ENCODE peak calls at places on chromosomes 1 and 21, in eight cellular contexts. F, U, K, G, C, T, J and L are unnamed samples.

GRCh38 chr1:92619466-92620189 is 132.9 kb upstream of the GFI1 start:
- DNase-seq in F (no peak), U (no peak), K (no peak), G (no peak), C (no peak), T (no peak), J (no peak), L (no peak)

GRCh38 chr21:46215436-46216131 is 13.0 kb downstream of the LSS start:
- DNase-seq in F (no peak), U (no peak), K (no peak), G (no peak), C (no peak), T (no peak), J (no peak), L (no peak)

GRCh38 chr1:66267211-66267940 is 266.6 kb upstream of the SGIP1 start:
- DNase-seq in F (no peak), U (no peak), K (no peak), G (no peak), C (no peak), T (no peak), J (no peak), L (peak; percentile 74)

GRCh38 chr1:226277897-226278296 is 31.1 kb downstream of the LIN9 start:
- DNase-seq in F (no peak), U (no peak), K (no peak), G (no peak), C (no peak), T (no peak), J (no peak), L (no peak)

GRCh38 chr1:66403031-66403731 is 130.8 kb upstream of the SGIP1 start:
- DNase-seq in F (no peak), U (no peak), K (no peak), G (no peak), C (no peak), T (no peak), J (no peak), L (no peak)

GRCh38 chr1:236018885-236019453 is 45.9 kb downstream of the NID1 start:
- DNase-seq in F (no peak), U (no peak), K (no peak), G (no peak), C (no peak), T (no peak), J (no peak), L (peak; percentile 90)

GRCh38 chr1:235060607-235061470 is 67.8 kb downstream of the TOMM20 start:
- DNase-seq in F (peak; percentile 86), U (no peak), K (no peak), G (no peak), C (no peak), T (no peak), J (no peak), L (no peak)

GRCh38 chr21:40660461-40660860 is 186.5 kb downstream of the DSCAM start:
- DNase-seq in F (no peak), U (no peak), K (no peak), G (no peak), C (no peak), T (no peak), J (no peak), L (no peak)

GRCh38 chr1:171142081-171142450 is 43.0 kb upstream of the FMO2 start:
- DNase-seq in F (no peak), U (no peak), K (no peak), G (no peak), C (no peak), T (no peak), J (no peak), L (peak; percentile 95)

GRCh38 chr21:36135391-36136094 is 664 bp downstream of the CBR3 start:
- DNase-seq in F (peak; percentile 85), U (no peak), K (peak; percentile 78), G (peak; percentile 49), C (peak; percentile 63), T (no peak), J (peak; percentile 35), L (peak; percentile 52)

GRCh38 chr21:32844653-32845443 is 73.3 kb upstream of the PAXBP1 start:
- DNase-seq in F (no peak), U (peak; percentile 10), K (no peak), G (no peak), C (no peak), T (no peak), J (no peak), L (peak; percentile 70)

GRCh38 chr1:43671626-43672330 is 21.8 kb downstream of the KDM4A start:
- DNase-seq in F (no peak), U (peak; percentile 44), K (no peak), G (no peak), C (no peak), T (no peak), J (no peak), L (no peak)

GRCh38 chr1:90045853-90046563 is 51.1 kb downstream of the ZNF326 start:
- DNase-seq in F (peak; percentile 70), U (no peak), K (no peak), G (no peak), C (peak; percentile 4), T (no peak), J (no peak), L (peak; percentile 26)

GRCh38 chr1:121459235-121459634 is 274.5 kb downstream of the SRGAP2C start:
- DNase-seq in F (no peak), U (no peak), K (no peak), G (no peak), C (no peak), T (no peak), J (no peak), L (no peak)

GRCh38 chr1:24805534-24806301 is 60.5 kb downstream of the CLIC4 start:
- DNase-seq in F (no peak), U (peak; percentile 51), K (no peak), G (no peak), C (peak; percentile 39), T (no peak), J (no peak), L (peak; percentile 71)

GRCh38 chr1:66176012-66176715 is 357.8 kb upstream of the SGIP1 start:
- DNase-seq in F (no peak), U (no peak), K (no peak), G (no peak), C (no peak), T (no peak), J (no peak), L (no peak)

GRCh38 chr1:54989968-54990810 is 8.5 kb upstream of the BSND start:
- DNase-seq in F (no peak), U (no peak), K (no peak), G (no peak), C (no peak), T (no peak), J (no peak), L (peak; percentile 63)

GRCh38 chr1:155127672-155128468 is at the start of gene EFNA1:
- DNase-seq in F (peak; percentile 67), U (no peak), K (peak; percentile 67), G (no peak), C (no peak), T (no peak), J (no peak), L (peak; percentile 56)

GRCh38 chr1:39081266-39082139 is 55.4 kb downstream of the NDUFS5 start:
- DNase-seq in F (no peak), U (no peak), K (peak; percentile 69), G (peak; percentile 35), C (no peak), T (no peak), J (no peak), L (no peak)

GRCh38 chr1:223765036-223765718 is 52.8 kb downstream of the CAPN2 start:
- DNase-seq in F (no peak), U (no peak), K (no peak), G (no peak), C (no peak), T (no peak), J (no peak), L (no peak)

GRCh38 chr1:69982992-69983391 is 222.4 kb downstream of the LRRC40 start:
- DNase-seq in F (no peak), U (peak; percentile 31), K (no peak), G (no peak), C (peak; percentile 5), T (no peak), J (no peak), L (no peak)